ENCODE peak calls at places on chromosomes 7 and 10, in nine cellular contexts. P is DND-41, G is GM23248, T is PC-9, K is hepatocyte, S is neural progenitor cell, I is K562, O is HCT116, L is fibroblast of lung. H is an unnamed sample.

GRCh38 chr10:42753126-42753506 is 29.5 kb upstream of the BMS1 start:
- DNase-seq in S (peak; percentile 86), P (no peak), O (peak; percentile 72), G (peak; percentile 85), T (peak; percentile 68), K (peak; percentile 82), L (peak; percentile 68), I (peak; percentile 82), H (peak; percentile 25)

GRCh38 chr10:14749051-14749809 is 25.5 kb downstream of the FAM107B start:
- DNase-seq in T (peak; percentile 25), G (no peak), L (no peak), O (no peak), S (no peak), K (peak; percentile 27), I (no peak), P (no peak), H (no peak)

GRCh38 chr10:4107328-4107851 is 322.4 kb upstream of the KLF6 start:
- DNase-seq in T (no peak), G (no peak), S (no peak), I (no peak), O (no peak), K (no peak), L (no peak), P (no peak), H (no peak)

GRCh38 chr10:35203744-35204143 is 77.1 kb downstream of the CREM start:
- DNase-seq in I (no peak), S (no peak), L (no peak), T (no peak), O (no peak), P (no peak), K (no peak), G (no peak), H (no peak)

GRCh38 chr10:102644066-102644645 is at the start of gene TRIM8:
- DNase-seq in K (peak; percentile 84), S (peak; percentile 75), G (peak; percentile 76), I (peak; percentile 62), L (no peak), T (no peak), O (no peak), P (peak; percentile 66), H (no peak)

GRCh38 chr7:107879400-107880035 is 11.5 kb upstream of the DLD start:
- DNase-seq in L (peak; percentile 68), T (peak; percentile 39), G (peak; percentile 79), P (peak; percentile 46), O (peak; percentile 52), I (peak; percentile 78), S (peak; percentile 65), K (peak; percentile 75), H (peak; percentile 44)

GRCh38 chr10:101766753-101767599 is 8.9 kb downstream of the FGF8 start:
- DNase-seq in O (no peak), L (no peak), S (no peak), T (no peak), I (no peak), G (no peak), P (no peak), K (no peak), H (no peak)

GRCh38 chr10:23157691-23158369 is 34.3 kb upstream of the PTF1A start:
- DNase-seq in O (peak; percentile 41), I (peak; percentile 55), L (peak; percentile 47), K (peak; percentile 56), P (peak; percentile 10), S (peak; percentile 74), G (peak; percentile 56), T (no peak), H (peak; percentile 33)

GRCh38 chr10:51137741-51138529 is 63.6 kb downstream of the PRKG1 start:
- DNase-seq in O (no peak), T (no peak), L (peak; percentile 77), P (no peak), K (no peak), G (peak; percentile 86), I (no peak), S (no peak), H (peak; percentile 52)

DNA sequence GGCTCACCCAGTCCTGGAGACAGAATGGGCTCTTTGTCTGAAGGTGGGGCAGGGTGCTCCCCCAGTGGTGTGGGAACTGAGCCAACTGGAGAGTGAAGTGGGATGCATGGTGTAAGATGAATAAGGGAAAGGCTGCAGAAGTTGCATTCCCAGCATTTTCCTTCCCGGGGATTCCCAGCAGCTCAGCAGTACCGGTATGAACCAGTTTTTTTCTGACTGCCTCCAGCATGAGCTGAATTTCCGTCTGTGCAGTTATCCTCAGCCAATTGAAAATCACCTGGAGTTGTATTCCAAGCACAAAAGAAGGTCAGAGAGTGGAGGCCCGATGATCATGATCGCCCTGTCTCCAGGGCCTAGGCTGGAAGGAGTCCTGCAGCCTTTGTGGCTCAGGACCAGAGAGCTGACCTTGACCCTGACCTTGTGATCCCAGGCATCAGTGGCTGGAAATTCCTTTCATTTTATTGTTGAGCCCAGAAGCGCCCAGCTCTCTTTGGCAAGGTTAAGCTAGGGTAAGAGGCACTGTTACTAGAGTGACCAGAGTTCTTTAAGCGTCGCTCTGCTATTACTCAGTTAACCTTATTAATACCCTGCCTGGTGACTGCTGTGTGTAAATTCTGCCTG is 33.4 kb downstream of the OGDH start:
- DNase-seq in G (peak; percentile 69), I (no peak), P (no peak), L (peak; percentile 74), T (peak; percentile 73), O (peak; percentile 12), S (peak; percentile 21), K (peak; percentile 82), H (peak; percentile 91)
- H3K4me2 ChIP-seq in G (peak overlapping the region; percentile 79), I (peak overlapping the region; percentile 23), P (no peak overlapping the region), L (peak overlapping the region; percentile 73), T (peak overlapping the region; percentile 67), O (peak overlapping the region; percentile 66), S (no peak overlapping the region), K (peak overlapping the region; percentile 55), H (peak overlapping the region; percentile 79)

GRCh38 chr7:3008386-3008785 is 35.3 kb downstream of the CARD11 start:
- DNase-seq in T (no peak), I (no peak), S (no peak), K (no peak), O (no peak), P (no peak), L (no peak), G (no peak), H (no peak)

GRCh38 chr7:3009086-3009485 is 34.6 kb downstream of the CARD11 start:
- DNase-seq in G (no peak), T (no peak), I (no peak), P (no peak), K (no peak), S (no peak), O (no peak), L (no peak), H (no peak)

GRCh38 chr7:3013975-3014792 is 29.5 kb downstream of the CARD11 start:
- DNase-seq in L (no peak), O (no peak), K (no peak), I (no peak), S (no peak), G (no peak), P (no peak), T (no peak), H (no peak)

GRCh38 chr7:3010161-3010560 is 33.5 kb downstream of the CARD11 start:
- DNase-seq in S (no peak), T (no peak), P (no peak), O (no peak), L (no peak), K (no peak), G (no peak), I (no peak), H (no peak)

DNA sequence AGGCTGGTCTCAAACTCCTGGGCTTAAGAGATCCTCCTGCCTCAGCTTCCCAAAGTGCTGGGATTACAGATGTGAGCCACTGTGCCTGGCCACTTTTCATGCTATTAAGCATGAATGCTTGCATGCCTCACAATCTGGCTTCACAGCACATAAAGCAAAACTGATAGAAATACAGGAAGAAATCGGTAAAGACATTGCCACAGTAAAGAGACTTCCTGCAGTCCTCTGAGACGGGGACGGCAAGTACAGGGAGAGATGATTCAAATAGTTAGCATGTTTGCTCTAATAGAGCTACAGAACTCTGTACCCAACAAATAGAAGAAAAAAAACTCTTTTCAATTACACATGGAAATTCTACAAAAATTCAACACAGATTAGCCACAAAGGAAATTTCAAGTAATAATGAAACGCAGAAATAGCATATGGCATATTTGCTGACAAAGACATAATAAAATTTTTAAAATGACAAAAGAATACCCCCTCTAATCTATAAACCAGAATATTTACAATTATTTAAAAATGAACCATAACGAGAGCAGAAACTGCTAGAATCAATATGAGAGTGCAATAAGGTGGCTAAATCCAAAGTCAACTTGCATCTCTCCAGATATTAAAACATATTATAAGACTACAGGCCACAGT is 32.3 kb downstream of the CARD11 start:
- DNase-seq in K (no peak), T (no peak), G (no peak), O (no peak), L (no peak), I (no peak), S (no peak), P (no peak), H (no peak)
- TF ChIP-seq EZH2 in K (no peak), T (no peak), G (no peak), O (no peak), L (no peak), I (no peak), S (no peak), P (no peak), H (no peak)

GRCh38 chr10:107275806-107276205 is 111.3 kb upstream of the SORCS1 start:
- DNase-seq in L (no peak), P (no peak), G (no peak), K (no peak), T (no peak), S (no peak), O (no peak), I (no peak), H (no peak)

GRCh38 chr10:107280293-107280692 is 115.8 kb upstream of the SORCS1 start:
- DNase-seq in G (no peak), T (no peak), I (no peak), O (no peak), S (no peak), L (peak; percentile 0), K (peak; percentile 60), P (no peak), H (no peak)

GRCh38 chr10:107277591-107277990 is 113.1 kb upstream of the SORCS1 start:
- DNase-seq in K (no peak), G (no peak), I (no peak), O (no peak), S (peak; percentile 61), P (no peak), L (no peak), T (no peak), H (no peak)
- H3K9me3 ChIP-seq in K (no peaks in the 10 kb centered on the region), G (no peaks in the 10 kb centered on the region), I (no peaks in the 10 kb centered on the region), O (peaks cover 46% of the 10 kb centered on the region), S (no peaks in the 10 kb centered on the region), P (no peaks in the 10 kb centered on the region), L (no peaks in the 10 kb centered on the region), T (no peaks in the 10 kb centered on the region), H (no peaks in the 10 kb centered on the region)

DNA sequence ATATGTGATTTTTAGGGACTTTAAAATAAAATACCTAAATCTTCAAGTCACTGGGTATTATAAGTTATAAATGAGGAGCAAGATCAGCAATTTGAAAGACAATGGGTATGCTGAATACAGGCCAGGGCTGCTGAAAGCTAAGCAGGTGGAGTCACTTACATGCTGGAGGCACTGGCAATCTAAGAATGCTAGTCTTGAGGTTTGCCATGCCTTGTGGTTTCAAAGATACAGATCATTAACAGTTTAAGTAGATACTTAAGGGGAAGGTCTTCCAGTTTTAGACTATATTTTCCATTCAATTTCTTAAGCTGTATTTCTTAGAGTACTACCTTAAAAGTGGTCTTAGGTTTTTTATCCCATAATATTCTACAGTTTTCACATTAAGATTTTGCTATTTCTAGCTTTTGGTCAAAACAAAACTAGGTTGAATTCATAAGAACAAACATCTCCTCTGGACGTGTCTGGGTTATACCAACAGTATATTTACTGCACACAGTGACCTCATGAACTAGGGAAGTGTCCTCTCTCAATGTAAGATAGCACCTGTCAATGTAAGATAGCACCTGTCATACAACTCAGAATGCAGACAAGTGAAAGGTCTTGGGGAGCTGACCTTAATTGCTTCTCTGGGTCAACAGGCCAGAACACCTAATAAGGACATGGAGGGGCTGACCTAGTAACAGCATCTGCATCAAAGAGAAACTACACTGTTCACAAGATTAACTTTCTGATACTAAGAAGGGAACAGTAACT is 2.0 kb downstream of the SRI start:
- DNase-seq in T (peak; percentile 19), S (no peak), I (peak; percentile 46), K (no peak), O (no peak), P (peak; percentile 60), L (no peak), G (no peak), H (peak; percentile 4)
- H3K4me2 ChIP-seq in T (peak overlapping the region; percentile 96), S (peak overlapping the region; percentile 94), I (peak overlapping the region; percentile 82), K (peak overlapping the region; percentile 79), O (peak overlapping the region; percentile 81), P (peak overlapping the region; percentile 85), L (peak overlapping the region; percentile 91), G (peak overlapping the region; percentile 99), H (peak overlapping the region; percentile 96)